ENCODE peak calls at places on chromosome 22, in eight cellular contexts. O, S, V, J, U, Z, R and K are unnamed samples.

GRCh38 chr22:39311592-39312400 is 7.6 kb downstream of the RPL3 start:
- DNase-seq in O (peak), S (no peak), V (peak), J (no peak), U (no peak), Z (no peak), R (no peak), K (no peak)

GRCh38 chr22:38290347-38290746 is 17.5 kb upstream of the TMEM184B start:
- DNase-seq in O (no peak), S (no peak), V (no peak), J (no peak), U (no peak), Z (no peak), R (no peak), K (no peak)

GRCh38 chr22:38240734-38241252 is 32.0 kb downstream of the TMEM184B start:
- DNase-seq in O (peak), S (peak), V (peak), J (no peak), U (peak), Z (no peak), R (no peak), K (peak)

GRCh38 chr22:27196483-27196882 is 539.1 kb downstream of the MIAT start:
- DNase-seq in O (no peak), S (no peak), V (no peak), J (no peak), U (no peak), Z (no peak), R (no peak), K (no peak)

GRCh38 chr22:47032091-47032943 is 269.9 kb downstream of the TBC1D22A start:
- DNase-seq in O (no peak), S (no peak), V (no peak), J (no peak), U (no peak), Z (no peak), R (no peak), K (no peak)

GRCh38 chr22:36369004-36369921 is 18.5 kb downstream of the MYH9 start:
- DNase-seq in O (no peak), S (no peak), V (peak), J (no peak), U (no peak), Z (no peak), R (no peak), K (no peak)

GRCh38 chr22:23404689-23405365 is 175.3 kb downstream of the IGLL1 start:
- DNase-seq in O (no peak), S (peak), V (peak), J (peak), U (peak), Z (no peak), R (no peak), K (peak)

GRCh38 chr22:21778705-21779363 is 43.2 kb upstream of the YPEL1 start:
- DNase-seq in O (no peak), S (peak), V (peak), J (no peak), U (no peak), Z (no peak), R (no peak), K (peak)

GRCh38 chr22:47289316-47289985 is 527.0 kb downstream of the TBC1D22A start:
- DNase-seq in O (no peak), S (no peak), V (no peak), J (no peak), U (no peak), Z (no peak), R (no peak), K (no peak)

GRCh38 chr22:39362271-39362670 is 12.5 kb downstream of the SYNGR1 start:
- DNase-seq in O (no peak), S (no peak), V (no peak), J (no peak), U (no peak), Z (no peak), R (no peak), K (no peak)

GRCh38 chr22:20243545-20244249 is 24.4 kb downstream of the RTN4R start:
- DNase-seq in O (peak), S (peak), V (peak), J (peak), U (no peak), Z (no peak), R (peak), K (peak)

GRCh38 chr22:37930270-37930951 is 23.0 kb downstream of the C22orf23 start:
- DNase-seq in O (no peak), S (no peak), V (peak), J (peak), U (peak), Z (no peak), R (no peak), K (no peak)

GRCh38 chr22:45008853-45009751 is 703 bp downstream of the PHF21B start:
- DNase-seq in O (no peak), S (no peak), V (peak), J (no peak), U (peak), Z (no peak), R (no peak), K (no peak)

GRCh38 chr22:25630446-25630845 is 66.0 kb downstream of the GRK3 start:
- DNase-seq in O (no peak), S (no peak), V (peak), J (no peak), U (no peak), Z (no peak), R (no peak), K (peak)

GRCh38 chr22:42536166-42536565 is 16.6 kb upstream of the RRP7A start:
- DNase-seq in O (no peak), S (no peak), V (no peak), J (no peak), U (no peak), Z (no peak), R (no peak), K (no peak)

GRCh38 chr22:48488149-48488551 is 1339.5 kb downstream of the BRD1 start:
- DNase-seq in O (no peak), S (no peak), V (no peak), J (no peak), U (peak), Z (no peak), R (no peak), K (no peak)

GRCh38 chr22:38865201-38866023 is 6.6 kb downstream of the CBX6 start:
- DNase-seq in O (no peak), S (no peak), V (no peak), J (no peak), U (no peak), Z (no peak), R (no peak), K (no peak)

GRCh38 chr22:46678785-46679700 is 58.9 kb downstream of the GRAMD4 start:
- DNase-seq in O (no peak), S (no peak), V (peak), J (no peak), U (no peak), Z (no peak), R (no peak), K (peak)

GRCh38 chr22:46738961-46739870 is 1.2 kb upstream of the CERK start:
- DNase-seq in O (peak), S (peak), V (peak), J (no peak), U (peak), Z (no peak), R (no peak), K (peak)